ENCODE peak calls at places on chromosome 1, in seven cellular contexts. J, Y, S, R, M, C and T are unnamed samples.

GRCh38 chr1:50959303-50959912 is 659 bp downstream of the FAF1 start:
- DNase-seq in J (peak; percentile 32), Y (peak; percentile 12), S (peak; percentile 39), R (no peak), M (no peak), C (peak; percentile 31), T (peak; percentile 60)

GRCh38 chr1:17877896-17878295 is 122.8 kb downstream of the ACTL8 start:
- DNase-seq in J (no peak), Y (no peak), S (no peak), R (no peak), M (no peak), C (no peak), T (no peak)

GRCh38 chr1:28917757-28918118 is 3.4 kb downstream of the EPB41 start:
- DNase-seq in J (no peak), Y (no peak), S (no peak), R (no peak), M (no peak), C (no peak), T (no peak)

GRCh38 chr1:145992502-145992936 is 3.9 kb downstream of the TXNIP start:
- DNase-seq in J (no peak), Y (no peak), S (peak; percentile 29), R (no peak), M (no peak), C (no peak), T (peak; percentile 28)

GRCh38 chr1:50976890-50977574 is 7.0 kb downstream of the CDKN2C start:
- DNase-seq in J (peak; percentile 58), Y (peak; percentile 12), S (peak; percentile 28), R (no peak), M (no peak), C (no peak), T (peak; percentile 51)

GRCh38 chr1:106879538-106879937 is 176.9 kb upstream of the PRMT6 start:
- DNase-seq in J (no peak), Y (no peak), S (peak; percentile 60), R (peak; percentile 22), M (peak; percentile 6), C (peak; percentile 51), T (peak; percentile 26)

GRCh38 chr1:227987181-227987580 is 19.6 kb upstream of the WNT3A start:
- DNase-seq in J (no peak), Y (no peak), S (no peak), R (no peak), M (no peak), C (no peak), T (no peak)

GRCh38 chr1:199736646-199737045 is 290.9 kb upstream of the NR5A2 start:
- DNase-seq in J (no peak), Y (no peak), S (no peak), R (no peak), M (no peak), C (no peak), T (no peak)

GRCh38 chr1:182782587-182782913 is 7.0 kb upstream of the NPL start:
- DNase-seq in J (no peak), Y (no peak), S (no peak), R (no peak), M (no peak), C (no peak), T (no peak)

GRCh38 chr1:31691951-31692350 is 11.9 kb downstream of the COL16A1 start:
- DNase-seq in J (no peak), Y (no peak), S (no peak), R (no peak), M (no peak), C (no peak), T (no peak)
- TF ChIP-seq CTCF in J (no peak), Y (no peak), S (no peak), R (no peak), M (no peak), C (no peak), T (no peak)

GRCh38 chr1:2816786-2817185 is 15.3 kb upstream of the TTC34 start:
- DNase-seq in J (no peak), Y (no peak), S (no peak), R (no peak), M (no peak), C (no peak), T (no peak)
- H3K9me3 ChIP-seq in J (peaks cover 3% of the 10 kb centered on the region), Y (peaks cover 22% of the 10 kb centered on the region), S (no peaks in the 10 kb centered on the region), R (no peaks in the 10 kb centered on the region), M (no peaks in the 10 kb centered on the region), C (no peaks in the 10 kb centered on the region), T (no peaks in the 10 kb centered on the region)

GRCh38 chr1:98393719-98394118 is 267.8 kb upstream of the SNX7 start:
- DNase-seq in J (no peak), Y (no peak), S (no peak), R (no peak), M (no peak), C (no peak), T (no peak)
- H3K27ac ChIP-seq in J (no peak overlapping the region), Y (no peak overlapping the region), S (no peak overlapping the region), R (no peak overlapping the region), M (no peak overlapping the region), C (no peak overlapping the region), T (no peak overlapping the region)

GRCh38 chr1:225735252-225736149 is 42.1 kb upstream of the SRP9 start:
- DNase-seq in J (peak; percentile 96), Y (peak; percentile 62), S (peak; percentile 39), R (peak; percentile 57), M (peak; percentile 78), C (peak; percentile 67), T (peak; percentile 74)
- TF ChIP-seq CTCF in J (no peak), Y (no peak), S (no peak), R (no peak), M (no peak), C (no peak), T (peak; percentile 7)

GRCh38 chr1:82795503-82796149 is 994.9 kb downstream of the ADGRL2 start:
- DNase-seq in J (no peak), Y (no peak), S (no peak), R (no peak), M (no peak), C (no peak), T (no peak)
- H3K9me3 ChIP-seq in J (no peaks in the 10 kb centered on the region), Y (peaks cover 4% of the 10 kb centered on the region), S (no peaks in the 10 kb centered on the region), R (peaks cover 3% of the 10 kb centered on the region), M (no peaks in the 10 kb centered on the region), C (peaks cover 4% of the 10 kb centered on the region), T (no peaks in the 10 kb centered on the region)